ENCODE peak calls at places on chromosomes 7 and 10, in eight cellular contexts. I is cardiac fibroblast; T is renal cortical epithelial cell; D is IMR-90; F is smooth muscle cell of the brain vasculature; N is stimulated activated CD4-positive, alpha-beta T cell treated with anti-CD3 and anti-CD28 coated beads, Interleukin-1b, Interleukin-23, amount 100 ng/mL, for 4 hours; X is T1000; E is sigmoid colon. L is an unnamed sample.

GRCh38 chr10:15735766-15736165 is 16.0 kb upstream of the ITGA8 start:
- DNase-seq in I (peak), T (no peak), D (no peak), F (no peak), N (no peak), X (no peak), E (no peak), L (no peak)

GRCh38 chr7:136502162-136502561 is 366.3 kb upstream of the CHRM2 start:
- DNase-seq in I (no peak), T (no peak), D (no peak), F (no peak), N (no peak), X (no peak), E (no peak), L (no peak)

GRCh38 chr10:102072867-102073527 is 7.8 kb downstream of the HPS6 start:
- DNase-seq in I (peak), T (peak), D (peak), F (no peak), N (peak), X (peak), E (peak), L (peak)

GRCh38 chr10:92761576-92761975 is 71.8 kb downstream of the HHEX start:
- DNase-seq in I (no peak), T (no peak), D (no peak), F (no peak), N (no peak), X (no peak), E (no peak), L (no peak)

GRCh38 chr10:121572857-121573540 is 25.2 kb downstream of the FGFR2 start:
- DNase-seq in I (no peak), T (no peak), D (no peak), F (no peak), N (no peak), X (no peak), E (no peak), L (no peak)

GRCh38 chr10:95403690-95404459 is 113.1 kb upstream of the PDLIM1 start:
- DNase-seq in I (no peak), T (no peak), D (no peak), F (no peak), N (no peak), X (no peak), E (no peak), L (no peak)

GRCh38 chr10:58152698-58153263 is 114.9 kb downstream of the IPMK start:
- DNase-seq in I (peak), T (peak), D (peak), F (peak), N (no peak), X (peak), E (no peak), L (peak)

GRCh38 chr10:111126073-111126472 is 49.2 kb downstream of the ADRA2A start:
- DNase-seq in I (no peak), T (peak), D (no peak), F (no peak), N (no peak), X (no peak), E (no peak), L (no peak)

GRCh38 chr10:81600185-81600584 is 274.8 kb upstream of the NRG3 start:
- DNase-seq in I (peak), T (peak), D (no peak), F (peak), N (no peak), X (no peak), E (no peak), L (no peak)

GRCh38 chr10:34670101-34670500 is 145.0 kb downstream of the PARD3 start:
- DNase-seq in I (no peak), T (no peak), D (no peak), F (no peak), N (no peak), X (no peak), E (no peak), L (no peak)

GRCh38 chr10:85187047-85187446 is 858.7 kb downstream of the CCSER2 start:
- DNase-seq in I (no peak), T (no peak), D (no peak), F (no peak), N (no peak), X (no peak), E (no peak), L (no peak)

GRCh38 chr7:47357398-47357797 is 224.5 kb downstream of the TNS3 start:
- DNase-seq in I (no peak), T (peak), D (no peak), F (no peak), N (no peak), X (no peak), E (no peak), L (no peak)

GRCh38 chr7:20784311-20785210 is 2.1 kb downstream of the SP8 start:
- DNase-seq in I (no peak), T (peak), D (no peak), F (no peak), N (no peak), X (peak), E (no peak), L (no peak)

GRCh38 chr7:23191022-23191421 is 9.2 kb downstream of the NUP42 start:
- DNase-seq in I (no peak), T (no peak), D (no peak), F (no peak), N (no peak), X (no peak), E (no peak), L (no peak)

GRCh38 chr10:47438857-47439474 is 44.9 kb downstream of the ANXA8 start:
- DNase-seq in I (peak), T (peak), D (peak), F (no peak), N (no peak), X (peak), E (no peak), L (peak)

GRCh38 chr7:114086906-114087651 is 168.3 kb upstream of the PPP1R3A start:
- DNase-seq in I (peak), T (peak), D (peak), F (no peak), N (no peak), X (no peak), E (peak), L (no peak)

GRCh38 chr10:122311051-122311410 is 39.9 kb downstream of the BTBD16 start:
- DNase-seq in I (no peak), T (no peak), D (no peak), F (no peak), N (no peak), X (no peak), E (no peak), L (no peak)

GRCh38 chr7:8442814-8443304 is 9.4 kb downstream of the NXPH1 start:
- DNase-seq in I (peak), T (no peak), D (no peak), F (no peak), N (peak), X (peak), E (no peak), L (no peak)

GRCh38 chr7:107715531-107715930 is 28.4 kb upstream of the CBLL1 start:
- DNase-seq in I (no peak), T (no peak), D (peak), F (no peak), N (no peak), X (no peak), E (no peak), L (no peak)

GRCh38 chr10:77049896-77050295 is 587.7 kb downstream of the KCNMA1 start:
- DNase-seq in I (peak), T (no peak), D (peak), F (no peak), N (no peak), X (no peak), E (no peak), L (no peak)

GRCh38 chr10:97550336-97551149 is 22.0 kb upstream of the ANKRD2 start:
- DNase-seq in I (no peak), T (no peak), D (no peak), F (no peak), N (no peak), X (no peak), E (no peak), L (no peak)

GRCh38 chr10:90352288-90352687 is 505.6 kb downstream of the HTR7 start:
- DNase-seq in I (no peak), T (no peak), D (peak), F (no peak), N (no peak), X (no peak), E (no peak), L (no peak)

GRCh38 chr10:4470231-4470840 is 355.7 kb upstream of the AKR1E2 start:
- DNase-seq in I (peak), T (peak), D (peak), F (no peak), N (no peak), X (no peak), E (no peak), L (no peak)